ENCODE peak calls at places on chromosomes 3 and 15, in four cellular contexts. V, J, D and Y are unnamed samples. For H3K4me1, the result is how much of the 10 kb centered on the place peaks cover.

GRCh38 chr3:10883478-10884234 is 67.6 kb downstream of the SLC6A11 start:
- DNase-seq in D (peak), J (no peak), V (no peak), Y (no peak)

GRCh38 chr3:117102441-117102840 is 392.9 kb downstream of the TUSC7 start:
- DNase-seq in J (no peak), V (no peak), D (no peak), Y (no peak)

GRCh38 chr15:78067328-78068241 is 9.9 kb downstream of the TBC1D2B start:
- DNase-seq in J (no peak), D (no peak), V (no peak), Y (no peak)

GRCh38 chr3:138135141-138135832 is 3.1 kb upstream of the A4GNT start:
- DNase-seq in D (peak), V (no peak), J (no peak), Y (no peak)

GRCh38 chr3:175153595-175153994 is 294.5 kb downstream of the NAALADL2 start:
- DNase-seq in V (no peak), J (no peak), D (no peak), Y (no peak)

GRCh38 chr3:79167651-79168416 is 600.0 kb downstream of the ROBO1 start:
- DNase-seq in J (no peak), V (no peak), D (no peak), Y (peak)

GRCh38 chr15:57060799-57061198 is 142.4 kb downstream of the TCF12 start:
- DNase-seq in J (no peak), D (no peak), V (no peak), Y (peak)

GRCh38 chr15:100711479-100712130 is 109.2 kb downstream of the ASB7 start:
- DNase-seq in J (no peak), V (no peak), D (peak), Y (no peak)

GRCh38 chr3:149968216-149968615 is 2.5 kb downstream of the PFN2 start:
- DNase-seq in V (no peak), J (no peak), D (peak), Y (no peak)

GRCh38 chr15:66036859-66037258 is 167.6 kb downstream of the RAB11A start:
- DNase-seq in D (no peak), J (no peak), V (no peak), Y (no peak)

GRCh38 chr15:74317820-74318375 is 49.5 kb downstream of the CYP11A1 start:
- DNase-seq in J (peak), D (no peak), V (no peak), Y (no peak)

GRCh38 chr3:43872901-43873300 is 182.2 kb downstream of the ABHD5 start:
- DNase-seq in J (no peak), V (no peak), D (no peak), Y (peak)

GRCh38 chr3:122576174-122576940 is 1.1 kb upstream of the PARP15 start:
- DNase-seq in J (no peak), D (no peak), V (no peak), Y (no peak)

GRCh38 chr15:56805466-56806146 is 72.3 kb upstream of the ZNF280D start:
- DNase-seq in D (no peak), J (no peak), V (no peak), Y (peak)

GRCh38 chr15:31973197-31973596 is 57.1 kb upstream of the CHRNA7 start:
- DNase-seq in J (no peak), D (no peak), V (no peak), Y (no peak)

GRCh38 chr15:31975446-31976229 is 54.7 kb upstream of the CHRNA7 start:
- DNase-seq in D (peak), V (no peak), J (no peak), Y (no peak)

GRCh38 chr15:31977138-31977537 is 53.2 kb upstream of the CHRNA7 start:
- DNase-seq in J (no peak), V (no peak), D (no peak), Y (no peak)

GRCh38 chr15:31974855-31975421 is 55.4 kb upstream of the CHRNA7 start:
- DNase-seq in J (no peak), V (no peak), D (peak), Y (no peak)

GRCh38 chr15:31974154-31974794 is 56.0 kb upstream of the CHRNA7 start:
- DNase-seq in J (no peak), D (no peak), V (no peak), Y (no peak)
- TF ChIP-seq CTCF in J (no peak), D (no peak), V (no peak), Y (no peak)

DNA sequence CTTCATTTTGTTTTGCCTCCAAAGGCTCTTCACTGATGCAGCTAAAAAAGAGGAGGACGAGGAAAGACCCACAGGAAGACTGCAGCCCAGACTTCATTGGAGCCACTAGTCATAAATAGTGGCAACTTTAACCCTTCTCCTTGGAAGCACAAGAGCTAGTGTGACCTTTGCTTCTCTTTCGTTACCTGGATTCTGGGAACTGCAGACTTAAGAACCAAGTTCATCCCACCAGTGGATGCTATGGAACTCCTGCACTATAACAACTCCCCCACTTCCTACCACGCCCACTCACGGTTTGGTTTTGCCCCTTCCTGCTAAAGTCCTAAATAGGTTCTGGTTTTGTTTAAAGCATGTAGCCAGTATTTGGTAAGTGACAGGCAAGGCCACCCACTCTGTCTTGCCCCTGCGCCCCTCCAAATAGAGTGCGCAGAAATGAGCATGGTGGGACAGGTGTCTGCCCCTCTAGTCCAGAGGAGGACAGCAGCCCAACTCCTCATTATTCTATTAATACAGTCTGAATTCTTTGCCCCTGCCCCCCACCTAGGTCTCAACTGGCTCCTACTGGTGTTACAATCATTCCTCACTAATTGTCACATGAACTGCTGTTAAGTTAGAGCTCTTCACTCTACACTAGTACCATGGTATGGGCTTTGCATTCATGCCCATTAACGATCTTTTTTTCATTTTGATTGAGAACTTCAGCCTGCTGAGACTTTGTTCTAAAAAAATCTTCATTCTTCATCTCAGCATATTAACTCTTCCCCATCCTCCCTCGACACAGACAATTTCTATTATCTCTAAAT is 504.6 kb downstream of the FOXP1 start:
- DNase-seq in D (no peak), J (no peak), V (no peak), Y (no peak)
- H3K4me1 ChIP-seq in D (under half), J (half or more), V (under half), Y (under half)

GRCh38 chr15:70762469-70763119 is 764 bp downstream of the UACA start:
- DNase-seq in J (no peak), D (peak), V (peak), Y (no peak)

GRCh38 chr15:70763950-70764730 is 782 bp upstream of the UACA start:
- DNase-seq in D (peak), V (no peak), J (no peak), Y (no peak)

GRCh38 chr15:70763120-70763949 is at the start of gene UACA:
- DNase-seq in J (peak), V (peak), D (peak), Y (peak)

GRCh38 chr15:70761046-70761445 is 2.3 kb downstream of the UACA start:
- DNase-seq in D (no peak), V (no peak), J (no peak), Y (no peak)

DNA sequence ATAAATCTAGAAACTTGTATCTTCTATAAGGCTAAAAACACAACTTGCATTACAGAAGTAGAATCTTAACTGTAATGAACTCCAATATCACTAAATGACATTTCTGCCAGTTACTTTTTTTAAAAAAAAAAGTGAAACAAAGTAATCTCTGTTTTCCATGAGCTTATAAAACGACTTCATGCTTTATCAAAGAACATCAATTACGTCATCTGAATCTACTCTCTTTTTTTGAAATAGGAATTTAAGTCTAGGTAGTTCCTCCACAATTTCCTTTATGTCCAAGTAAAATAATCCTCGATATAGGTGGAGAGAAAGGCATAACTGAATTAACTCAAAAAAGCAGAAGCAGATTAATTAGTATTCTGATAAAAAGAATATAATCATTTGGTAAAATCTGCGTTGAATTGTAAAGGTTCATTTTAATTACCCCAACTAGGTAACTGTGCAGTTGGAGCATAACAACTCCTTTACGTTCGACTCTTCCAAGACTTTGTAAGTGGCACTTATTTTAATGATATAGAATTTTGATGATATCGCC is 1.4 kb downstream of the UACA start:
- DNase-seq in V (no peak), D (no peak), J (no peak), Y (no peak)
- H3K27ac ChIP-seq in V (peak), D (peak), J (peak), Y (peak)

DNA sequence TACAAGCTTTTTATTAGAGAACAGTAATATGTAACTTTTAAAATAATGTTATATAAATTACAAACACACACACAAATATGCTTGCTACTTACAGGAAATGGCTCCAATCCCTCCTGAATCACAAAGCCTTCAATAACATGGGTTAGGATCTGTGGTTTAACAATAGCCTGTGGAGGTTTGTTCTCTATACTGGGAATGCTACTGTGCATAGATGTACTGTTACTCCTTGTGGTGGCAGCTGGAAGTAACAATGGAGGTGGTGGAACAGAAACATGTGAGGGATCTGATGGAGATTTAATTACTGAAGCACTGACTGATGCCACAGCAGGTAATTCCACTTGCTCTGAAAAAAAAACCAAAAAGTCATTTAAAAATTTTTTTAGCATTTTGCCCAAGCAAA is 64.4 kb downstream of the PHC3 start:
- DNase-seq in J (no peak), V (no peak), D (no peak), Y (no peak)
- TF ChIP-seq CTCF in J (no peak), V (no peak), D (peak), Y (peak)

DNA sequence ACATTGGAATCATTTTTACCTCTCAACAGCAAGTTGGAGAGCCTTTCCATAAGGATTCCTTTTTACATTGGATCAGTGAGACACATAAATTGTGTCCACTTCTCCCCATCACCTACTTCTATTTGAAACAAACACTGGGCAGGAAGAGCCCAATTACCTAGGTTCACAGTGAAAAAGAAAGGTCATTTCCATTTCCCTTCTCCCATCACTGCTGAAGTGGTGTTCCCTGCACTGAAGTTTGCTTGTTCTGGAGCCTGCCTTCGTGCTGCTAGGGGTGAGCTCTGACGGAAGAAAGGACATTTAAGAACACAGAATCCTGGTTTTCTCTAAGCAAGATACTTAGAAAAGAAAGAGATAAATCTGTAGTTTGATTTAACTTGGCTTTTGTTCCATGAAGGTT is 123.8 kb upstream of the ZBTB20 start:
- DNase-seq in V (no peak), D (no peak), J (no peak), Y (no peak)
- H3K4me1 ChIP-seq in V (under half), D (under half), J (under half), Y (under half)

DNA sequence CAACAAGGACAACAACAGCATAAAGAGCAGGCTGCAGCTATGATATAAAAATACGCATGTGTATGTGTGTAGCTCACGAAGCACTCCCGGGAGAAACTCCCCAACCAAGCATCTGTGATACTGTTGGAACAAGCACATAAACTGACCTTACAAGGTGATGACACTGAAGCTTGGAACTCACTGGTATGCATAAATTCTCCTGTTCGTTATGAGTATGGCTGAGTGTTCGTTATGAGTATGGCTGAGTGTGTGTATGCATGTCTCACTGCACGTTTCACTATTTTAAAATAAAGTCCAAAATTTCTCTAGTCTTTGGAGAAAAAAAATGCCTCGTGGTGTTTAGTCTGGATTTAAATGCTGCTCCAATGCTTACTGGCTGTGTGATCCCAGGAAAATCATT is 256.8 kb downstream of the RORA start:
- DNase-seq in V (no peak), J (no peak), D (no peak), Y (peak)
- H3K27ac ChIP-seq in V (no peak), J (no peak), D (no peak), Y (peak)

GRCh38 chr15:82674873-82675272 is 27.7 kb upstream of the CPEB1 start:
- DNase-seq in D (no peak), J (no peak), V (no peak), Y (no peak)

GRCh38 chr15:82681371-82681770 is 28.3 kb downstream of the AP3B2 start:
- DNase-seq in V (peak), J (no peak), D (no peak), Y (no peak)

GRCh38 chr15:82679626-82680199 is 30.0 kb downstream of the AP3B2 start:
- DNase-seq in D (no peak), V (no peak), J (no peak), Y (no peak)

GRCh38 chr15:82677720-82678323 is 30.7 kb upstream of the CPEB1 start:
- DNase-seq in V (peak), D (no peak), J (no peak), Y (no peak)

DNA sequence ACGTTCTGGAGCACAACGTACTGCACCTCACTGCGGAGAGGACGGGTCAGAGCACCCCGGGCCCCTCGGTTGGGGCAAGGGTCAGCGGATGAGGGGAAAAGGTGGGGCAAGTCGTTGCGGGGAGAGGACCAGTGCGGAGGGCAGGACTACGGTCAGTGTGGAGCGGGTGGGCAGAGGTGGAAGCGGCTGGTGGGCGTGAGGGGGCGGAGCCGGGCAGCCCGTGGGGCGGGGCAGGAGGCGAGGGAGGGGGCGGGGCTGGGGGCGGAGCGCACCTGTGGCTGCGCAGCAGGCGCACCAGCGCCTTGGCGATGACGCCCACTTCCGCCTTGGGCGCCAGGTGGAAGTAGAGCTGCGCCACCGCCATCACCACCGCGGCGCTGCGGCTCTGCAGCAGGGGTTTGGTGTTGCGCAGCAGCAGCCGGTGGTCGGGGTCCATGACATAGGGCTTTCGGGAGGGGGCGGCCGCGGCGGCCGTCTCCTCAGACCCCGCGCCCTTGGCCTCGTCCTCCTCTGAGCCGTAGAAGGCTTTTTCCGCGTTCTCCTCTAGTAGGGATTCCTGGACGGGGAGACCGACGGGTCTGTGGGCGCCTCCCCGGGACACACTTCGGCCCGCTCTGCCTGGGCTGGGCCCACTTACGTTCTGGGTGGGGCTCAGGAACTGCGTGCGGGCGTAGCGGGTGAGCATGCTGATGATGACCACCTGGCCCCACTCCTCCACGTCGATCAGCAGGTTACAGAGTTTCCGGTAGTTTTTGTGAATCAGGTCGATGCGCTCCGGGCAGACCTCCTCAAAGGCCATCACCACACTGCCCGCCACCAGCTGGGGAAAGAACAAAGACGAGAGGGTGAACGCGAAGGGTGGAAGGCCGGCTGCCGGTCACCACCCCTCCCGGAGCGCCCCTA is 29.2 kb downstream of the AP3B2 start:
- DNase-seq in J (no peak), V (peak), D (peak), Y (peak)
- TF ChIP-seq CTCF in J (no peak), V (peak), D (no peak), Y (peak)

GRCh38 chr15:90214553-90215205 is 13.5 kb downstream of the SEMA4B start:
- DNase-seq in V (no peak), J (no peak), D (no peak), Y (no peak)
- H3K4me1 ChIP-seq in V (under half), J (under half), D (under half), Y (under half)

DNA sequence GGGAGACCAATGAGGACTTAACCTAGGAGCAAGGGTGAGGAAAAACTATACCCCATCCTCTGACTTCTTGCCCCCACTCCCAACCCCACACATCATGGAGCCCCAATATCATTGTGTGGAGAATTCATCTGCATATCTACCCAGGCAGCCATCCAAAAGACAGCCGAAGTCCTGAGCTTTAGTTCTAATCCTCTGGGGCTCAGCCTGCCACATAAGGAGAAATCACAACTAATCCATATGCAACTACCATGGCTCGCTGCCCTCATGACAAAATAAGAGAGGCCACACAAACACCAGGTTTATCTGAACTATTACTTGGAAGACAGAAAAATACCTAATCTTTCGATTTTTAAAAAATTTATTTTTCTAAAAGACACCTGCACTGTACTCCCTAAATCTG is 17.7 kb downstream of the HEXA start:
- DNase-seq in V (no peak), J (no peak), D (no peak), Y (no peak)
- H3K27ac ChIP-seq in V (no peak), J (no peak), D (no peak), Y (no peak)

DNA sequence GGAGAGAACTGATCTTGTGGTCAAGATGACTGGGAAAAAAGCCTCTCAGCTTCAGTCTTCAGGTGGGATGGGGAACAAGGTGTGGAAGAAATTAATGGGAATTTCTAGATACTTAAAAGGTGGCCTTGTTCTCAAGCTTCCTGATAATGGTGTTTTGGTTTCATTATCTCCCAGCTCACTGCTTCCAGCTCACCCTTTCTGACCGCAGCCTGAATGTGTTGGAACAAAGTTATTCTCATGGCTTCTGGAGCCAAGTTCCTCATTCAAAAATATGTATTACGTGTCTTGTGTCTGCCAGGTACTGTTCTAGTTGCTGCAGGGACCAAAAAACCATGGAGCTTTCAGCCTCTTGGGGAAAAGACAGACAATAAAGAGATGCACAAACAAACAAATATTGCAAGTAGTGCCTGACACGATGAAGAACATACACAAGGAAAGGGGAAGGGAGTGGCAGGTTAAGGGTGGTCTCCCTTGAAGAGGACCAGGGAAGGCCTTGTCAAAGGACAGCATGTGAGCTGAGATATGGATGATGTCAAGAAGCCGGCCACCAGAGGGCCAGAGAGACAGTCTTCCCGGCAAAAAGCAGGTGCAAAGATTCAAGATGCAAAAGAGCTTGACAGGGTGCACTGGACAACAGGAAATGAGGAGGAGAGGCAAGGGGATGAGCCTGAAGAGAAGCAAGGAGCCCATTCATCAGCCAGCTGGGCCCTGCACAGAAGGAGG is 35.5 kb downstream of the ARRDC4 start:
- DNase-seq in J (no peak), V (no peak), D (peak), Y (peak)
- TF ChIP-seq CTCF in J (peak), V (no peak), D (no peak), Y (peak)